ENCODE peak calls at places on chromosomes 1 and 21, in four cellular contexts. W is EH, I is kidney epithelial cell, A is iris pigment epithelial cell. G is an unnamed sample.
A peak's percentile ranks its signal among the peaks of the same experiment; 100 is the strongest.

GRCh38 chr1:24392982-24393645 is 20.5 kb downstream of the STPG1 start:
- DNase-seq in W (no peak), I (no peak), A (no peak), G (no peak)

GRCh38 chr1:246801241-246802020 is 77.2 kb downstream of the SCCPDH start:
- DNase-seq in W (no peak), I (no peak), A (no peak), G (no peak)

GRCh38 chr1:173175514-173176146 is 31.5 kb downstream of the TNFSF4 start:
- DNase-seq in W (peak; percentile 62), I (no peak), A (peak; percentile 93), G (no peak)

GRCh38 chr1:14486401-14487110 is 111.9 kb upstream of the KAZN start:
- DNase-seq in W (peak; percentile 77), I (peak; percentile 65), A (peak; percentile 60), G (no peak)

GRCh38 chr1:32774950-32775634 is 42.1 kb downstream of the YARS1 start:
- DNase-seq in W (peak; percentile 74), I (no peak), A (peak; percentile 54), G (no peak)

GRCh38 chr1:62462370-62462769 is 25.5 kb downstream of the USP1 start:
- DNase-seq in W (no peak), I (no peak), A (peak; percentile 25), G (no peak)

GRCh38 chr1:14027099-14027498 is 327.1 kb downstream of the PRDM2 start:
- DNase-seq in W (no peak), I (no peak), A (no peak), G (no peak)

GRCh38 chr21:42153746-42154145 is 65.2 kb upstream of the ABCG1 start:
- DNase-seq in W (no peak), I (no peak), A (no peak), G (no peak)